ENCODE peak calls at places on chromosomes 5 and 9, in seven cellular contexts. X, D, J, C, T, W and L are unnamed samples. For H3K4me1, the result is how much of the 10 kb centered on the place peaks cover.

GRCh38 chr5:56337715-56338319 is 104.7 kb upstream of the ANKRD55 start:
- DNase-seq in X (no peak), D (no peak), J (no peak), C (no peak), T (no peak), W (no peak), L (no peak)

GRCh38 chr9:115604831-115605483 is 487.0 kb upstream of the TNC start:
- DNase-seq in X (no peak), D (no peak), J (no peak), C (no peak), T (no peak), W (no peak), L (no peak)

GRCh38 chr5:123803359-123803758 is 291.4 kb downstream of the CSNK1G3 start:
- DNase-seq in X (no peak), D (no peak), J (no peak), C (no peak), T (no peak), W (no peak), L (no peak)

GRCh38 chr9:20865357-20865756 is 166.1 kb downstream of the HACD4 start:
- DNase-seq in X (no peak), D (no peak), J (no peak), C (no peak), T (no peak), W (no peak), L (no peak)

GRCh38 chr9:77589046-77589795 is 58.9 kb downstream of the GNA14 start:
- DNase-seq in X (no peak), D (no peak), J (no peak), C (no peak), T (peak), W (no peak), L (no peak)

GRCh38 chr9:26856413-26857032 is 36.1 kb downstream of the CAAP1 start:
- DNase-seq in X (peak), D (no peak), J (no peak), C (no peak), T (no peak), W (no peak), L (no peak)

GRCh38 chr5:78985407-78986223 is 505 bp upstream of the ARSB start:
- DNase-seq in X (no peak), D (no peak), J (peak), C (peak), T (peak), W (peak), L (peak)

GRCh38 chr5:132063090-132063911 is 2.8 kb downstream of the IL3 start:
- DNase-seq in X (peak), D (peak), J (peak), C (peak), T (peak), W (peak), L (peak)

GRCh38 chr5:148962761-148963324 is 100.0 kb downstream of the SH3TC2 start:
- DNase-seq in X (no peak), D (no peak), J (peak), C (no peak), T (no peak), W (no peak), L (no peak)

GRCh38 chr5:141920771-141921170 is 2.9 kb upstream of the DELE1 start:
- DNase-seq in X (no peak), D (no peak), J (no peak), C (no peak), T (no peak), W (no peak), L (no peak)

GRCh38 chr5:33425334-33425733 is 15.4 kb upstream of the TARS1 start:
- DNase-seq in X (no peak), D (no peak), J (no peak), C (no peak), T (no peak), W (no peak), L (no peak)

GRCh38 chr5:124644582-124644981 is 101.9 kb downstream of the ZNF608 start:
- DNase-seq in X (no peak), D (no peak), J (no peak), C (no peak), T (no peak), W (no peak), L (no peak)

GRCh38 chr9:124532897-124533296 is 25.7 kb upstream of the NR5A1 start:
- DNase-seq in X (no peak), D (no peak), J (no peak), C (no peak), T (no peak), W (no peak), L (no peak)

GRCh38 chr9:6788175-6789016 is 30.6 kb downstream of the KDM4C start:
- DNase-seq in X (peak), D (no peak), J (peak), C (no peak), T (peak), W (no peak), L (no peak)

GRCh38 chr9:8750639-8751041 is 951.1 kb upstream of the DMAC1 start:
- DNase-seq in X (no peak), D (no peak), J (no peak), C (no peak), T (no peak), W (no peak), L (no peak)

GRCh38 chr5:111083323-111083722 is 8.8 kb upstream of the WDR36 start:
- DNase-seq in X (no peak), D (no peak), J (no peak), C (no peak), T (no peak), W (no peak), L (no peak)

GRCh38 chr5:116939641-116940040 is 365.0 kb upstream of the SEMA6A start:
- DNase-seq in X (no peak), D (no peak), J (no peak), C (no peak), T (no peak), W (no peak), L (no peak)

GRCh38 chr9:38296853-38297252 is 95.6 kb upstream of the ALDH1B1 start:
- DNase-seq in X (no peak), D (no peak), J (no peak), C (no peak), T (no peak), W (no peak), L (no peak)

GRCh38 chr9:124802426-124802825 is 25.5 kb downstream of the OLFML2A start:
- DNase-seq in X (no peak), D (no peak), J (no peak), C (no peak), T (no peak), W (peak), L (no peak)

GRCh38 chr5:141354900-141355469 is at the start of gene PCDHGA4:
- DNase-seq in X (no peak), D (no peak), J (no peak), C (no peak), T (no peak), W (no peak), L (no peak)

GRCh38 chr5:128591598-128592455 is 53.8 kb upstream of the FBN2 start:
- DNase-seq in X (no peak), D (no peak), J (no peak), C (no peak), T (no peak), W (no peak), L (no peak)

GRCh38 chr9:33263131-33263935 is 1.2 kb downstream of the BAG1 start:
- DNase-seq in X (no peak), D (no peak), J (no peak), C (peak), T (no peak), W (peak), L (no peak)

GRCh38 chr5:175015028-175015427 is 290.6 kb downstream of the MSX2 start:
- DNase-seq in X (no peak), D (no peak), J (no peak), C (no peak), T (no peak), W (no peak), L (no peak)

GRCh38 chr9:89610391-89610925 is 5.6 kb downstream of the GADD45G start:
- DNase-seq in X (no peak), D (no peak), J (no peak), C (no peak), T (no peak), W (no peak), L (no peak)

GRCh38 chr9:108813951-108814601 is 41.7 kb downstream of the ACTL7B start:
- DNase-seq in X (peak), D (no peak), J (peak), C (no peak), T (no peak), W (no peak), L (no peak)

GRCh38 chr9:15142903-15143534 is 164.0 kb downstream of the TTC39B start:
- DNase-seq in X (peak), D (no peak), J (no peak), C (no peak), T (no peak), W (no peak), L (no peak)

GRCh38 chr5:78640622-78641021 is 8.0 kb downstream of the LHFPL2 start:
- DNase-seq in X (no peak), D (no peak), J (no peak), C (no peak), T (no peak), W (no peak), L (no peak)

GRCh38 chr5:157603333-157604190 is 28.0 kb upstream of the ADAM19 start:
- DNase-seq in X (peak), D (no peak), J (no peak), C (no peak), T (no peak), W (no peak), L (peak)

DNA sequence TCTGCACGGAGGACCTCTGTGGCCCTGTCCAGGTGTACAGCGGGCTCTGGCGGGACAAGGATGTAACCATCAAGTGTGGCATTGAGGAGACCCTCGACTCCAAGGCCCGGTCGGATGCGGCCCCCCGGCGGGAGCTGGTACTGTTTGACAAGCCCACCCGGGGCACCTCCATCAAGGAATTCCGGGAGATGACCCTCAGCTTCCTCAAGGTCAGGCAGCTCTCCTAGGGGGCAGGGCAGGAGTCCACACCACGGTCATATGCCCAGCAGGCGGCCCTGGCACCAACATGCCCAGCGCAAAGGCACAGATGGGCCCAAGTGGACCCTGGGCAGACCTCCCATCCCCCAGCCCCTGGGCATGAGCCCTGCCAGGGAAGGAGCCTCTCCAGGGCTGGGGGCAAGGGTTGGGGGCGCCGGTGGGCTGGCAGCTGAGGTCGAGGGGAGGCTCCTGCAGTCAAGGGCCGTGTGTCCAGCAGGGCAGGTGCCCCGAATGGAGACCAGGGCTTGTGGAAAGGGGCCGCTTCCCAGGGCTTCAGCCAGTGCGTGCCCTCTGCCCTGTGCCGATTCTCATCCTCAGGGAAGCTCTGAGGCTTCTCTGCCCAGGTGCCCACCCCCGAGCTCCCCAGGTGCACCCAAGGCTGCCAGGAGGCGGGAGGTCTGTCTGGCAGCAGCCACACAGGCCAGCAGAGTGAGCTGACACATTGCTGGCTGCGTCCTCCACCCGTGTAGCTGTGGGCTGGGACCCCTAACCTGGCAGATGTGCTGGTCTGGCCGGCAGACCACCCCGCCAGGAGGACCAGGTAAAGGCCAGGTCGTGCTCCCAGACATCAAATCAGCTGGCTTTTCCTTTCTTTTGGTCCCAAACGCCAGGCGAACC is 10.0 kb downstream of the DIPK1B start:
- DNase-seq in X (no peak), D (no peak), J (no peak), C (no peak), T (no peak), W (no peak), L (no peak)
- H3K4me1 ChIP-seq in X (under half), D (half or more), J (under half), C (under half), T (under half), W (under half), L (under half)

GRCh38 chr9:121778252-121779225 is 127.1 kb downstream of the DAB2IP start:
- DNase-seq in X (no peak), D (no peak), J (peak), C (no peak), T (no peak), W (no peak), L (no peak)

GRCh38 chr9:121780641-121781040 is 129.2 kb downstream of the DAB2IP start:
- DNase-seq in X (no peak), D (no peak), J (peak), C (no peak), T (peak), W (no peak), L (no peak)

GRCh38 chr9:121779381-121780117 is 128.1 kb downstream of the DAB2IP start:
- DNase-seq in X (no peak), D (no peak), J (peak), C (peak), T (no peak), W (no peak), L (no peak)

GRCh38 chr9:121781143-121781542 is 129.7 kb downstream of the DAB2IP start:
- DNase-seq in X (no peak), D (no peak), J (peak), C (no peak), T (peak), W (no peak), L (no peak)

GRCh38 chr9:121780177-121780576 is 128.7 kb downstream of the DAB2IP start:
- DNase-seq in X (no peak), D (no peak), J (peak), C (no peak), T (peak), W (no peak), L (no peak)
- H3K4me1 ChIP-seq in X (under half), D (half or more), J (under half), C (under half), T (under half), W (under half), L (under half)

DNA sequence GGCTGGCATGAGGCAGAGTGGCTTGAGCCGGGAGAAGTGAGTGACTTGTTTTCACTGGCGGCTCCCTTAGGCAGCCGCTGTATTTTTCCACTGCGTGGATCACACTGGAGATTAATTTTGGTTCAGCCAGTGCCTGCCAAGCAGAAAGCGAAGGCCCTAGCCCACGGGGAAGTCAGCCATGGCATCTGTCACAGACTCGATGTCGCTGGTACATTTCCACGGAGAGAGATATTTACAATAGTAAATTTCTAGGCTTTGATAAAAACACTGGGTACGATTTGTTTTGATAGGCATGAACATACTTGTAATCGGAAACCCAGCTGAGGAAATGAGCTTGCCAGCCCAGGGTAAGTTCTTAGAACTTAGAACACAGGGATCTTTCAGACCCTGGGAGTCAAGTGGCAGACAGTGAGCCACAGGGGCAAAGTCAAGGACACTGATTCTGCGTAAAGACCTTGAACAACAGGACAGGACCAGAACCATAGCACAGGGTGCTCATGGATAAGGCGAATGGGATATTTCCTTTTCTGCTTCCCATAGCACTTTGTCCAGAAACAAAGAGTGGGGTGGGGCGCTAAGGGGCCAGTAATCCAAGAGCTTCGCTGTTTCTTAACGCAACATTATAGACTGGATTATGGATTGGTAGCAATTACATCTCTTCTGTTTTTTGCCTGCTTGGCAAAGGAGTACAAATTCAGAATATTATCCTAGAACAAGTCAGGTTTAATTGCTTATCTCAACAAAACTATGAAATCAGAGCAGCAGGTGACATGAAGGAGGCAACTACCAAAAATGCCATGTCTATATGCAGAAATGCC is 4.5 kb downstream of the DUSP1 start:
- DNase-seq in X (no peak), D (peak), J (peak), C (peak), T (peak), W (peak), L (peak)
- H3K4me1 ChIP-seq in X (under half), D (half or more), J (under half), C (under half), T (under half), W (under half), L (under half)

GRCh38 chr5:39187873-39188731 is 31.3 kb downstream of the FYB1 start:
- DNase-seq in X (no peak), D (no peak), J (no peak), C (no peak), T (no peak), W (no peak), L (no peak)

GRCh38 chr5:39191216-39191615 is 28.1 kb downstream of the FYB1 start:
- DNase-seq in X (no peak), D (no peak), J (no peak), C (no peak), T (no peak), W (no peak), L (no peak)

GRCh38 chr5:39189297-39189955 is 29.9 kb downstream of the FYB1 start:
- DNase-seq in X (no peak), D (no peak), J (no peak), C (no peak), T (no peak), W (no peak), L (no peak)

GRCh38 chr5:39192449-39193160 is 26.8 kb downstream of the FYB1 start:
- DNase-seq in X (no peak), D (no peak), J (no peak), C (no peak), T (no peak), W (no peak), L (no peak)

GRCh38 chr5:39190311-39191102 is 28.9 kb downstream of the FYB1 start:
- DNase-seq in X (no peak), D (no peak), J (no peak), C (no peak), T (no peak), W (no peak), L (no peak)
- H3K4me1 ChIP-seq in X (under half), D (under half), J (under half), C (under half), T (under half), W (under half), L (half or more)

DNA sequence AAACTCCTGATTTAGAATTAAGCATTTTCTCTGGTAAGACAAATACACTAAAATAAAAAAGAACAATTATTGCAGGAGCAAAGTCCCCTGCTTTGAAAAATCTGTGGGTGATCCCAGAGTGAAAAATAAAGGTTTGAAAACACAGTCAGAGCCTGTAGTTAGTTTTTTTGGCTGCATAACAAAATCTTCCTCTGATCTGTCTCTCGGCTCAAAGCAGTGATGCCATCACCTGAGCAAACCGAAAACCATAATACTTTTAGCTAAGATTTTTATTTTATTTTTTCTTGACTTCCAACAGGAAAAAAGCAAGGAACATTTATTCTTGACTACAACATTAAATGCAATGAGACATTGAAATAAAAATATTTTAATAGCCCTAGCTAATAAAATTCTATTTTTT is 1.2 kb downstream of the CDH18 start:
- DNase-seq in X (no peak), D (no peak), J (no peak), C (no peak), T (no peak), W (no peak), L (no peak)
- H3K4me1 ChIP-seq in X (under half), D (under half), J (under half), C (under half), T (under half), W (under half), L (under half)